ENCODE peak calls at places on chromosomes 3 and 15, in four cellular contexts. One of them, this sample, is unnamed.

GRCh38 chr15:80110920-80111319 is 41.9 kb upstream of the FAH start:
- DNase-seq in HepG2: no peak
- DNase-seq in K562: no peak
- DNase-seq in SK-N-SH: no peak
- DNase-seq in this sample: no peak

GRCh38 chr3:52190294-52190841 is 7.6 kb upstream of the ALAS1 start:
- DNase-seq in HepG2: no peak
- DNase-seq in SK-N-SH: no peak
- DNase-seq in K562: peak; percentile 51
- DNase-seq in this sample: no peak

GRCh38 chr3:9903238-9903624 is 583 bp downstream of the IL17RE start:
- DNase-seq in K562: no peak
- DNase-seq in HepG2: no peak
- DNase-seq in SK-N-SH: no peak
- DNase-seq in this sample: no peak

GRCh38 chr3:58994746-58995330 is 55.0 kb downstream of the CFAP20DC start:
- DNase-seq in HepG2: peak; percentile 39
- DNase-seq in SK-N-SH: peak; percentile 52
- DNase-seq in K562: peak; percentile 71
- DNase-seq in this sample: no peak

GRCh38 chr3:135458539-135458938 is 507.0 kb upstream of the PPP2R3A start:
- DNase-seq in K562: no peak
- DNase-seq in SK-N-SH: no peak
- DNase-seq in HepG2: no peak
- DNase-seq in this sample: no peak

GRCh38 chr3:76061654-76062053 is 276.3 kb upstream of the ZNF717 start:
- DNase-seq in HepG2: no peak
- DNase-seq in K562: no peak
- DNase-seq in SK-N-SH: no peak
- DNase-seq in this sample: no peak

GRCh38 chr15:85411992-85412538 is 31.7 kb downstream of the AKAP13 start:
- DNase-seq in K562: no peak
- DNase-seq in HepG2: peak; percentile 27
- DNase-seq in SK-N-SH: no peak
- DNase-seq in this sample: no peak

GRCh38 chr3:36701903-36702374 is 62.4 kb downstream of the DCLK3 start:
- DNase-seq in SK-N-SH: no peak
- DNase-seq in HepG2: no peak
- DNase-seq in K562: peak; percentile 7
- DNase-seq in this sample: no peak

GRCh38 chr3:39211332-39212130 is 19.1 kb upstream of the XIRP1 start:
- DNase-seq in SK-N-SH: no peak
- DNase-seq in K562: no peak
- DNase-seq in HepG2: no peak
- DNase-seq in this sample: no peak

GRCh38 chr3:45553469-45553974 is 41.0 kb upstream of the LIMD1 start:
- DNase-seq in HepG2: no peak
- DNase-seq in K562: peak; percentile 47
- DNase-seq in SK-N-SH: peak; percentile 63
- DNase-seq in this sample: peak; percentile 79

GRCh38 chr15:47587938-47588817 is 129.1 kb upstream of the SEMA6D start:
- DNase-seq in SK-N-SH: no peak
- DNase-seq in HepG2: no peak
- DNase-seq in K562: no peak
- DNase-seq in this sample: no peak

GRCh38 chr3:153338487-153338886 is 176.5 kb downstream of the RAP2B start:
- DNase-seq in HepG2: no peak
- DNase-seq in SK-N-SH: no peak
- DNase-seq in K562: peak; percentile 43
- DNase-seq in this sample: no peak

GRCh38 chr3:194030372-194030771 is 105.6 kb upstream of the HES1 start:
- DNase-seq in K562: no peak
- DNase-seq in HepG2: peak; percentile 43
- DNase-seq in SK-N-SH: no peak
- DNase-seq in this sample: no peak

GRCh38 chr15:67832031-67832551 is 6.8 kb downstream of the SKOR1 start:
- DNase-seq in HepG2: no peak
- DNase-seq in K562: peak; percentile 35
- DNase-seq in SK-N-SH: peak; percentile 60
- DNase-seq in this sample: peak; percentile 58
- TF ChIP-seq GABPA in HepG2: no peak
- TF ChIP-seq GABPA in K562: no peak
- TF ChIP-seq GABPA in SK-N-SH: no peak
- TF ChIP-seq GABPA in this sample: no peak

GRCh38 chr3:143972495-143973351 is 1.1 kb downstream of the DIPK2A start:
- DNase-seq in K562: peak; percentile 86
- DNase-seq in HepG2: peak; percentile 57
- DNase-seq in SK-N-SH: peak; percentile 60
- DNase-seq in this sample: peak; percentile 90
- TF ChIP-seq CTCF in K562: peak; percentile 49
- TF ChIP-seq CTCF in HepG2: peak; percentile 47
- TF ChIP-seq CTCF in SK-N-SH: peak; percentile 28
- TF ChIP-seq CTCF in this sample: no peak

GRCh38 chr3:138946554-138947302 is at the start of the genes FOXL2 and FOXL2NB:
- DNase-seq in HepG2: no peak
- DNase-seq in K562: peak; percentile 95
- DNase-seq in SK-N-SH: peak; percentile 44
- DNase-seq in this sample: no peak
- TF ChIP-seq GABPA in HepG2: no peak
- TF ChIP-seq GABPA in K562: no peak
- TF ChIP-seq GABPA in SK-N-SH: no peak
- TF ChIP-seq GABPA in this sample: no peak

DNA sequence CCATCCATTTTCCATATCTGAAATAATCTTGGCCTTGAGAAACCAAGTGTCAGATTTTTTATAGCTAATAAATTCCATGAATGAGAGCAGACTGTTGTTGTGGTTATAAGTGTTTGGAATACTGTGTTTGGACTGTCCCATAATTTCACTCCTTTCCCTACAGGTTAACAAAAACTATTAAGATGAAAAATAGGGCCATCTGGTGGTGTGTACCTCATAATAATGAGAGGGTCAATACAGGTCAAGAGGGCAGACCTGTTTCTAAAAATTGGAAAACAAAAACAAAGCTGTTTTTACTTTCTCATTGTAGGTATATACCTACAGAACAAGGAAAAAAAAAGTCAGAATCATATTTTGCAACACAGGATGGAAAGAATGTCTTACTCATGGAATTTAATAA is 553.8 kb upstream of the SGO1 start:
- DNase-seq in HepG2: no peak
- DNase-seq in SK-N-SH: no peak
- DNase-seq in K562: peak; percentile 5
- DNase-seq in this sample: no peak
- TF ChIP-seq CTCF in HepG2: no peak
- TF ChIP-seq CTCF in SK-N-SH: peak; percentile 37
- TF ChIP-seq CTCF in K562: no peak
- TF ChIP-seq CTCF in this sample: no peak

GRCh38 chr3:83189634-83190033 is 1428.2 kb upstream of the GBE1 start:
- DNase-seq in HepG2: no peak
- DNase-seq in SK-N-SH: no peak
- DNase-seq in K562: no peak
- DNase-seq in this sample: no peak
- TF ChIP-seq GABPA in HepG2: no peak
- TF ChIP-seq GABPA in SK-N-SH: no peak
- TF ChIP-seq GABPA in K562: no peak
- TF ChIP-seq GABPA in this sample: no peak

DNA sequence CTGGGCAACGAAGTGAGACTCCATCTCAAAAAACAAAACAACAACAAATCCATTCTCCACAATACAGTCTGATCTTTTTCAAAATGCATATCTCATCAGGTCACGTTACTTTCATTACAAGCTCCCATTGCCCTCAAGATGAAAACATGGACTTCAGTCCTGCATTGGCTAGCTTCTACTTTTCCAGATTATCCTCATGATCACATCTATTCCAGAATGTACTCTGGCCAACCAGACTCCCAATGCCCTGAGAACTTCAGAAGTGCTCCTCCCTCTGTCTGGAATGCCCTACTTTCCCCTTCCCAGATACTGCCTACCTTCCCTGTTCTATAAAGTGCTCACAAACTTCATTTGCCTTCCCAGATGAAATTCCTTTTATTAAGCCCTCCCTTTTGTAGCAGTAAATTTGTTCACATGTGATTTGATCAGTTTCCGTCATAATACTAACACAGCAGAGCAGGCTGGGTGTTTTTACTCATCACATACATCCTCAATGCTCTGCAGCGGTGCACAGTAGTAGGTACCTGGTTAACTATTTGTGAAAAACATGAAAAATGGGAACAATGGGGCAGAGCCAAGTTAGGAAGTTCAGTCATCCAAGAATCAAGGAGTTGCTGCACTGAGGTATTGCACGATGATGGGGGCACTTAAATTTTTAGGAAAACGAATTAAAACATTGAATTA is 5.3 kb downstream of the RPL22L1 start:
- DNase-seq in HepG2: no peak
- DNase-seq in K562: peak; percentile 21
- DNase-seq in SK-N-SH: no peak
- DNase-seq in this sample: no peak
- TF ChIP-seq CTCF in HepG2: no peak
- TF ChIP-seq CTCF in K562: no peak
- TF ChIP-seq CTCF in SK-N-SH: no peak
- TF ChIP-seq CTCF in this sample: no peak

DNA sequence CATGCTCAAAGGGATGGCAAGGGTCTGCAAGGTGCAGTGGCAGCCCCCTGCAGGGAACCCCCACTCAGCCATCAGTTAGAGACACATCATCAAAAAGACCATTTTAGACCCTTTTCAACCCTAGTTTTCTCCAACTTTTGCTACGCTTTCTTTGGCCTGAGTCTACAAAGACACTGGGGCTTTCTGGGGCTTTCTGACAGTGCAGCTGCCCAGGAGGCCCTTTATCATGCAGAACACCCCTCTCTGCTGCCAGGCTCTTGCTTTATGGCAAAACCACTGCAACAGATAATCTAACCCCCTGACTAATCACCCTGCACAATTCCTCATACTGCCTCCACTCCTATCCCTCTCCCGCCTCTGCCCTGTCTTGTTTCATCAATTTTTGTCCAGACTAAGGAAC is 2.4 kb downstream of the NMNAT3 start:
- DNase-seq in SK-N-SH: peak; percentile 50
- DNase-seq in HepG2: no peak
- DNase-seq in K562: no peak
- DNase-seq in this sample: no peak
- TF ChIP-seq GABPA in SK-N-SH: no peak
- TF ChIP-seq GABPA in HepG2: no peak
- TF ChIP-seq GABPA in K562: no peak
- TF ChIP-seq GABPA in this sample: no peak

DNA sequence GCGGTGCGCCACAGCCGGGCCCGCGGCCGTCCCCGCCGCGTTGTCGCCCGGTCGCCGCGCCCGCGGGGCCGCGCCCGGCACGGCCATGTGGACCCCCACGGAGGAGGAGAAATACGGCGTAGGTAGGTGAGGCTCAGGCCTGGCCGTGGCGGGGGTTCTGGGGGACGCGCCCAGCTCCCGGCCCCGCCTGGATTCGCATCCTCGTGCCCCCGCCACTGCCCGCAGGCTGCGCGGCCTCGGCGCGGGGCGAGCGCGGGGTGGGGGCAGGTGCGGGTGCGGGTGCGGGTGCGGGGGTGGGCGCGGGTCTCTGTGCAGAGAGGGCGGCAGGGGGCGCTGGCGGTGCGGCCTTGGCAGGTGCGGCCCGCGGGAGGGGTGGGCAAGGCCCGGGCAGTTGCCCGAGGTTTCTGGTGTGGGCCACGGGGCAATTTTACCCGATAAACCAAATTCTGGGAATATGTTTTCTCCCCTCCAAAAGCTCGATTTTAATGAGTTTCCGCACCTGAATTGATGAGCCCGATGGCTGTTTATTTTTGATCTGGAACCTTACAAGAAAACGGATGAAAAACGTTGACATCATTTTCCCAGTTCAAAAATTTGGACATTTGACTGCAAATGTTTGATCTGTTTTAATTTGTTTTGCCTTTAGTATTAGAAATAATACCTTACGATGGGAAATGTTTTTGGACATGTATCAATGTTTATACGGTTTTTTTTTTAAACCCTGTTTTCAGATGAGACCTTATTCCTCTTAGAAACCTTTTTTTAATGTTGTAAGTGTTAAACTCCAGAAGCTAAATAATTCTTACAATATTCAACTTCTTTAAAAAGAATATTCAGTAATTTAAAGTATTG is 678 bp downstream of the DOCK3 start:
- DNase-seq in K562: peak; percentile 18
- DNase-seq in SK-N-SH: peak; percentile 78
- DNase-seq in HepG2: no peak
- DNase-seq in this sample: no peak
- TF ChIP-seq CTCF in K562: no peak
- TF ChIP-seq CTCF in SK-N-SH: peak; percentile 46
- TF ChIP-seq CTCF in HepG2: peak; percentile 35
- TF ChIP-seq CTCF in this sample: no peak

GRCh38 chr3:122994954-122995353 is 32.6 kb downstream of the SEMA5B start:
- DNase-seq in K562: no peak
- DNase-seq in HepG2: no peak
- DNase-seq in SK-N-SH: no peak
- DNase-seq in this sample: no peak
- TF ChIP-seq GABPA in K562: no peak
- TF ChIP-seq GABPA in HepG2: no peak
- TF ChIP-seq GABPA in SK-N-SH: no peak
- TF ChIP-seq GABPA in this sample: no peak